ENCODE peak calls at places on chromosomes 4 and X, in six cellular contexts. V is neuronal stem cell, Q is H9, K is mesenchymal stem cell, D is IMR-90, E is H1. R is an unnamed sample.

GRCh38 chr4:132564920-132565319 is 584.2 kb upstream of the PCDH10 start:
- DNase-seq in E (no peak), Q (no peak), K (no peak), V (no peak), D (no peak), R (peak)

GRCh38 chr4:102599455-102599854 is 98.3 kb downstream of the NFKB1 start:
- DNase-seq in D (no peak), Q (no peak), V (no peak), K (no peak), E (no peak), R (no peak)

GRCh38 chr4:169116270-169116901 is 106.3 kb upstream of the CBR4 start:
- DNase-seq in K (no peak), E (no peak), Q (no peak), V (no peak), D (peak), R (no peak)

GRCh38 chr4:29304595-29304994 is 1415.6 kb upstream of the PCDH7 start:
- DNase-seq in V (no peak), D (peak), Q (no peak), K (peak), E (no peak), R (no peak)

GRCh38 chrX:49106930-49107329 is 16.6 kb downstream of the GPKOW start:
- DNase-seq in E (no peak), Q (peak), D (peak), K (peak), V (no peak), R (peak)

GRCh38 chrX:31590581-31591113 is 518.8 kb upstream of the FTHL17 start:
- DNase-seq in D (peak), Q (no peak), V (no peak), K (peak), E (no peak), R (no peak)

GRCh38 chr4:164442167-164442566 is 311.8 kb upstream of the SMIM31 start:
- DNase-seq in Q (no peak), V (no peak), E (no peak), D (peak), K (peak), R (no peak)

GRCh38 chr4:82688091-82688815 is 110.3 kb downstream of the SCD5 start:
- DNase-seq in E (no peak), V (no peak), D (no peak), Q (no peak), K (no peak), R (no peak)

GRCh38 chrX:54786972-54787371 is 11.1 kb downstream of the ITIH6 start:
- DNase-seq in Q (peak), D (no peak), K (no peak), E (no peak), V (no peak), R (peak)

GRCh38 chrX:10174051-10174450 is 17.3 kb downstream of the CLCN4 start:
- DNase-seq in E (no peak), K (no peak), Q (no peak), V (no peak), D (no peak), R (no peak)

GRCh38 chrX:10176121-10177003 is 19.6 kb downstream of the CLCN4 start:
- DNase-seq in E (no peak), D (no peak), Q (no peak), K (peak), V (no peak), R (peak)

GRCh38 chrX:10173331-10173900 is 16.6 kb downstream of the CLCN4 start:
- DNase-seq in Q (peak), E (peak), K (peak), D (peak), V (peak), R (peak)

GRCh38 chrX:10175317-10175871 is 18.6 kb downstream of the CLCN4 start:
- DNase-seq in D (peak), V (no peak), E (no peak), K (peak), Q (no peak), R (no peak)

DNA sequence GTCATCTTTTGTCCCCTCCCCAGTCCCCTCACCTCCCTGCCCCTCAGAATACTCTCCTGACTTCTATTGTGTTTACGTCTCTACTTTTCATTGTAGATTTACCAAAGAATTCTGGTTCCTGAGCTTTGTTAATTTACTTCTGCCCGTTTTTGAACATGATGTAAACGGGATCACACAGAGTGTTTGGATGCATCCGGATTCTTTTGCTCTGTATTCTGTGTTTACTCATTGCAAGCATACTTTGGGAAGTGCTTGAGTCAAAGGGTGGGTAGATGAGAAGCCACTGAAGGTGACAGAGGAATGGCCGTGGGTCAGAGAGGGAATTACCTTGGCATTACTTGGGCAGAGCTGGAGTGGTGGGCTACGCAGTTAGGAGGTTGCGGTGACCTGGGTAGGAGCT is 18.0 kb downstream of the CLCN4 start:
- DNase-seq in D (peak), V (no peak), Q (no peak), E (no peak), K (peak), R (peak)
- H3K9ac ChIP-seq in D (no peak), V (no peak), Q (no peak), E (no peak), K (no peak), R (no peak)

GRCh38 chr4:105569014-105569850 is 16.8 kb downstream of the ARHGEF38 start:
- DNase-seq in E (no peak), K (no peak), D (no peak), V (no peak), Q (no peak), R (peak)
- H3K14ac ChIP-seq in E (no peak), K (no peak), D (no peak), V (no peak), Q (no peak), R (no peak)

DNA sequence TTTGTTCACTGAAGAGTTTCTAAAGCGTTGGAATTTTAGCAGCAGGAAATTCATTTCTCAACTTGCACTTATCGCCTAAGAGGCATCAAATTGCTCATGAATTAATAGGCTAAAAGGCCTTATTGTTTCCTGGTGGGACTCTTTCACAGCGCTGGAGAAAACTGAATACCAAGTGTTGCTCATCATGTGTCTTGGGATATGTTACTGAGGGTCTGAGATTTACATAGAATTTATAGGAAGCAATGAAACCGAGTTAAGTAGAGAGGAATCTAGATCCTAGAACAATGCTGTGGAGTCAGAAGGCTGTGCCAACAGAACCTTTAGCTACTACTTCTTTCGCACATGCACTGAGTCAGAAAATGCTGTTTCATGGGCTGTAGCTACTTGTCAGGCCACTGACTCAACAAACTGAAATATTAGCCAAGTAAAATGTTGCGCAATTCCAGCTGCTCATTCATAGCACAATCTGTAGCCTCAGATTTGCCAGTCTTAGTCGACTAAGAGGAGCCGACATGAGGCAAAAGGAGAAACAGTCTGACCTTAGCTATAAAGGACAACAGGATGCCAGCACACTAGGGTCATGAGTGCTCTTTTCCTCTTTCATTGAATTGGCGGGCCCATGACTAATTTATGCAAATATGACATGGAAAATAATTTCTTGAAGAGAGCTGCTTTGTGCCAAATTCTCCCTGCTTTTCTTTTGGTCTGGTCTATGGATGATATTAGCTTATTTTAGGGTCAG is 35.9 kb upstream of the CXCL8 start:
- DNase-seq in K (peak), V (no peak), D (peak), E (no peak), Q (no peak), R (peak)
- H3K9ac ChIP-seq in K (peak), V (no peak), D (no peak), E (no peak), Q (peak), R (no peak)

DNA sequence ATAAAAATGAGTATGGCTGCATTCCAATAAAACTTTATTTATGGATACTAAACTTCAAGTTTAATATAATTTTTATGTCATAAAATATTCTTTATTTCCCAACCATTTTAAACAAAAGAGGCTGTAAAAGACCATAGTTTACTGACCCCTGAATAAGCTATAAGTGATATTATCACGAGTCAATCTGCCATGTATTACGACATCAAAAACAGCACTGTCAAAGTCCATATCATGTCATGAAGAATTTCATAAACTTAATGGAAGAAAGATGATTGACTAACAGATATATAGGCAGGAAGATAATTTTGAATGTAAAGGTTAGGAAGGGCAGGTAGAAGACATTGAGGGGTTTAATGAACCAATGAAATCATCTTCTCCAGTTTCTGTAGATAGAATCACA is 18.2 kb downstream of the TMEM156 start:
- DNase-seq in K (no peak), V (no peak), D (no peak), Q (no peak), E (no peak), R (no peak)
- H3K14ac ChIP-seq in K (no peak), V (no peak), D (no peak), Q (no peak), E (no peak), R (no peak)

GRCh38 chr4:185737489-185738037 is 74.4 kb downstream of the SORBS2 start:
- DNase-seq in K (no peak), D (no peak), E (no peak), Q (no peak), V (no peak), R (no peak)
- H3K9ac ChIP-seq in K (peak), D (no peak), E (no peak), Q (no peak), V (no peak), R (no peak)

GRCh38 chr4:959338-960139 is 13.8 kb downstream of the DGKQ start:
- DNase-seq in D (no peak), K (no peak), Q (no peak), E (no peak), V (no peak), R (no peak)
- H3K14ac ChIP-seq in D (no peak), K (no peak), Q (no peak), E (no peak), V (peak), R (no peak)

DNA sequence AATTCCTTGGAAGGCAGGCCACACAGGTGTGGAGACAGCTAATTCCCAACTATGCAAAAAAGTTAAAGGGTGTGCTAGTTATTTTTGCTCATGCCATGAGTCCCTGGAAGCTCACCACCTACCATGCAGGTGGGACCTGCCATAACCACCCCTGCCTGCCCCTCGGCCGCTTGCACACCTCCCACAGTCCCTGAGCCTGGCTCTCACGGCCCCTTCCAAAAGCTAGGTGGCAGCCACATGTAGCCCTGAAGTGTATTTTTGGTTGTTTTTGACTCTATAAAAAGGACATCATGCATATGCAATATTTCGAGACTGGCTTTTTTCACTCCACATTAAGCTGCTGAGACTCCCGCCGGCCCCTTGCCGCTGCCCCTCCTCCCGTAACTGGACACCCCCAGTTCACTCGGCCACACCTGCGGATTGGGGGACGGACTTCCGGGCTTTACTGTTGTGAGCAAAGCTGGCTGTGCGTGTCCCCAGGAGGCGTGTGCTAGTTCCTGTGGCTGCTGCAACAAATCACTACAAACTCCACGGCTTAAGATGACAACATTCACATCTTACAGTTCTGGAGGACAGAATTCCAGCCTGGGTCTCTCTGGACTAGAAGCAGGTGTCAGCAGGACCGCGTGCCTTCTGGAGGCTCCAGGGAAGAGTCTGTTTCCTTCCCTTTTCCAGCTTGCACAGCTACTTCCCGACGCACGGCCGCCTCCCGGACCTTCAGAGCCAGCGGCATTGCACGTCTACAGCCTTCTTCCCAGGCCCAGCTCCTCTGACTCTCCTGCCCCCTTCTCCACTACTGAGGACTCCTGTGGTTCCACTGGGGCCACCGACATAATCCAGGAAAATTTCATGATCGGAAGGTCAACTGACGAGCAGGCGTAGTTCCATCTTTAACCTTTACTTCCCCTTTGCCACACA is 24.8 kb downstream of the ZFYVE28 start:
- DNase-seq in V (no peak), D (no peak), E (peak), Q (peak), K (peak), R (no peak)
- H3K9ac ChIP-seq in V (no peak), D (no peak), E (no peak), Q (no peak), K (peak), R (no peak)

R was measured in trophoblast cell.